ENCODE peak calls at places on chromosomes 16 and 17, in four cellular contexts. One of them, this sample, is unnamed.
A peak's percentile ranks its signal among the peaks of the same experiment; 100 is the strongest.

GRCh38 chr17:36728030-36728991 is 126.9 kb downstream of the MRM1 start:
- DNase-seq in heart left ventricle: no peak
- DNase-seq in GM04503: no peak
- DNase-seq in SW480: no peak
- DNase-seq in this sample: no peak

GRCh38 chr16:4142268-4142667 is 26.0 kb upstream of the ADCY9 start:
- DNase-seq in heart left ventricle: no peak
- DNase-seq in GM04503: no peak
- DNase-seq in SW480: peak; percentile 7
- DNase-seq in this sample: no peak

GRCh38 chr17:40341808-40342574 is 22.5 kb downstream of the GJD3 start:
- DNase-seq in GM04503: no peak
- DNase-seq in SW480: peak; percentile 72
- DNase-seq in heart left ventricle: peak; percentile 90
- DNase-seq in this sample: no peak

GRCh38 chr16:4649744-4650442 is 25.3 kb downstream of the MGRN1 start:
- DNase-seq in heart left ventricle: no peak
- DNase-seq in GM04503: no peak
- DNase-seq in SW480: no peak
- DNase-seq in this sample: no peak

GRCh38 chr16:68031951-68032350 is 8.9 kb downstream of the DUS2 start:
- DNase-seq in GM04503: no peak
- DNase-seq in SW480: no peak
- DNase-seq in heart left ventricle: no peak
- DNase-seq in this sample: peak; percentile 13

GRCh38 chr17:59762022-59762825 is 54.8 kb downstream of the VMP1 start:
- DNase-seq in GM04503: no peak
- DNase-seq in SW480: peak; percentile 32
- DNase-seq in heart left ventricle: no peak
- DNase-seq in this sample: no peak

GRCh38 chr17:6069611-6070279 is 434 bp upstream of the WSCD1 start:
- DNase-seq in GM04503: no peak
- DNase-seq in heart left ventricle: no peak
- DNase-seq in SW480: no peak
- DNase-seq in this sample: no peak

GRCh38 chr17:59786213-59786535 is 78.7 kb downstream of the VMP1 start:
- DNase-seq in GM04503: no peak
- DNase-seq in heart left ventricle: no peak
- DNase-seq in SW480: no peak
- DNase-seq in this sample: no peak

GRCh38 chr17:21395764-21396163 is 19.6 kb downstream of the KCNJ12 start:
- DNase-seq in SW480: no peak
- DNase-seq in GM04503: no peak
- DNase-seq in heart left ventricle: no peak
- DNase-seq in this sample: no peak

GRCh38 chr16:15649727-15650018 is 372 bp upstream of the NDE1 start:
- DNase-seq in SW480: no peak
- DNase-seq in heart left ventricle: no peak
- DNase-seq in GM04503: no peak
- DNase-seq in this sample: no peak

GRCh38 chr16:56634715-56635440 is 2.4 kb downstream of the MT1M start:
- DNase-seq in heart left ventricle: no peak
- DNase-seq in GM04503: no peak
- DNase-seq in SW480: no peak
- DNase-seq in this sample: no peak